ENCODE peak calls at places on chromosome 15, in four cellular contexts. T is K562, N is GM12864, M is astrocyte of the spinal cord. E is an unnamed sample.

GRCh38 chr15:49901867-49902775 is 216.9 kb downstream of the ATP8B4 start:
- DNase-seq in T (no peak), N (no peak), M (peak), E (no peak)

GRCh38 chr15:74443100-74443909 is 9.5 kb upstream of the SEMA7A start:
- DNase-seq in N (no peak), T (no peak), M (peak), E (no peak)

GRCh38 chr15:27238209-27238608 is 267.2 kb downstream of the GABRG3 start:
- DNase-seq in M (no peak), N (no peak), T (peak), E (no peak)

GRCh38 chr15:43258781-43259180 is 7.9 kb downstream of the TGM5 start:
- DNase-seq in N (no peak), T (no peak), M (no peak), E (no peak)

GRCh38 chr15:85047271-85047948 is 65.8 kb downstream of the PDE8A start:
- DNase-seq in N (no peak), M (peak), T (peak), E (peak)

GRCh38 chr15:71752604-71753289 is 57.6 kb upstream of the NR2E3 start:
- DNase-seq in N (no peak), T (no peak), M (peak), E (peak)

GRCh38 chr15:60086676-60087446 is 82.8 kb downstream of the FOXB1 start:
- DNase-seq in T (no peak), M (peak), N (no peak), E (no peak)

GRCh38 chr15:67413770-67414429 is 107.0 kb upstream of the C15orf61 start:
- DNase-seq in N (no peak), M (peak), T (peak), E (no peak)

GRCh38 chr15:101167366-101167790 is 84.5 kb downstream of the CHSY1 start:
- DNase-seq in N (no peak), M (peak), T (no peak), E (no peak)

GRCh38 chr15:70741107-70741511 is 22.2 kb downstream of the UACA start:
- DNase-seq in N (no peak), T (no peak), M (peak), E (no peak)

GRCh38 chr15:69044899-69045298 is 30.4 kb downstream of the NOX5 start:
- DNase-seq in T (no peak), N (no peak), M (peak), E (no peak)

GRCh38 chr15:70057931-70058641 is 39.6 kb downstream of the TLE3 start:
- DNase-seq in M (no peak), N (no peak), T (no peak), E (no peak)

GRCh38 chr15:53802672-53803071 is 43.2 kb upstream of the WDR72 start:
- DNase-seq in T (no peak), M (no peak), N (no peak), E (no peak)

GRCh38 chr15:30929064-30929669 is 25.5 kb downstream of the FAN1 start:
- DNase-seq in M (no peak), N (no peak), T (no peak), E (no peak)

GRCh38 chr15:92306662-92307061 is 87.0 kb upstream of the ST8SIA2 start:
- DNase-seq in N (no peak), T (peak), M (no peak), E (peak)

GRCh38 chr15:100919481-100920405 is 586 bp downstream of the LRRK1 start:
- DNase-seq in T (no peak), M (peak), N (no peak), E (peak)

GRCh38 chr15:64855206-64856000 is 13.7 kb downstream of the PLEKHO2 start:
- DNase-seq in M (no peak), T (no peak), N (no peak), E (no peak)

GRCh38 chr15:76285241-76285825 is 25.9 kb downstream of the ETFA start:
- DNase-seq in M (no peak), T (no peak), N (no peak), E (no peak)

GRCh38 chr15:32956006-32956405 is 238.2 kb downstream of the GREM1 start:
- DNase-seq in M (peak), T (peak), N (peak), E (peak)

GRCh38 chr15:76340198-76340801 is 3.7 kb downstream of the ISL2 start:
- DNase-seq in T (no peak), M (peak), N (no peak), E (peak)

GRCh38 chr15:25691544-25692430 is 171.3 kb downstream of the ATP10A start:
- DNase-seq in N (no peak), M (peak), T (no peak), E (no peak)

GRCh38 chr15:85639752-85640381 is 154.9 kb downstream of the KLHL25 start:
- DNase-seq in T (no peak), M (peak), N (no peak), E (no peak)

GRCh38 chr15:99454107-99454809 is 111.5 kb upstream of the MEF2A start:
- DNase-seq in M (no peak), T (no peak), N (no peak), E (peak)

GRCh38 chr15:71448688-71449114 is 333.4 kb downstream of the THSD4 start:
- DNase-seq in T (peak), M (peak), N (peak), E (peak)

GRCh38 chr15:81852826-81853225 is 193.0 kb downstream of the MEX3B start:
- DNase-seq in T (no peak), N (no peak), M (no peak), E (no peak)

GRCh38 chr15:84023636-84024035 is 211.9 kb upstream of the GOLGA6L4 start:
- DNase-seq in T (peak), M (no peak), N (peak), E (peak)

GRCh38 chr15:38563723-38564519 is 693 bp downstream of the RASGRP1 start:
- DNase-seq in N (no peak), T (peak), M (peak), E (peak)

GRCh38 chr15:32867313-32867626 is 149.5 kb downstream of the GREM1 start:
- DNase-seq in N (no peak), T (peak), M (peak), E (no peak)

GRCh38 chr15:81506071-81506470 is 132.1 kb upstream of the TMC3 start:
- DNase-seq in N (no peak), M (no peak), T (no peak), E (no peak)

GRCh38 chr15:74776851-74777768 is 4.8 kb upstream of the CSK start:
- DNase-seq in M (no peak), T (no peak), N (no peak), E (no peak)

GRCh38 chr15:81809543-81809942 is 236.3 kb downstream of the MEX3B start:
- DNase-seq in T (no peak), M (no peak), N (no peak), E (peak)

GRCh38 chr15:77851696-77852095 is 219.0 kb upstream of the LINGO1 start:
- DNase-seq in M (no peak), T (no peak), N (no peak), E (no peak)
- TF ChIP-seq CTCF in M (no peak), T (no peak), N (no peak), E (no peak)

DNA sequence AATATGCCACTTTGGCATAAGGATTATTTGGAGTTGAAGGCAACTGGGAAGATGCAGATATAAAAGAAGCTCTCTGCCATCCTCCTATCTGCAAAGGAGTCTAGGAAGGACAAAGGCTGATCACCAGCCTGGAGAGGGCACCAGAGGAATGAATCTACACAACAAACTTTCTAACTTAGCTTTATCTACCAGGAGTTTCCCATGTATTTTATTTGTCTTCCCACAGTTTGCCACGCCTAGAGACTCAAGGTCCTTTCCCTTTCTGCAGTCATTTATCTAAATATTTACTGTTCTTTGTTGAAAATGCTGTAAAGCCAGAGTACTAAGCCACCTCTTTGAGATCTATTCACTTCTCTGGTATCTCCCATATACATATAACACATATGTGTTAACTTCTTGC is 32.2 kb downstream of the GPR176 start:
- DNase-seq in T (no peak), M (peak), N (no peak), E (no peak)
- TF ChIP-seq CTCF in T (no peak), M (peak), N (peak), E (peak)

DNA sequence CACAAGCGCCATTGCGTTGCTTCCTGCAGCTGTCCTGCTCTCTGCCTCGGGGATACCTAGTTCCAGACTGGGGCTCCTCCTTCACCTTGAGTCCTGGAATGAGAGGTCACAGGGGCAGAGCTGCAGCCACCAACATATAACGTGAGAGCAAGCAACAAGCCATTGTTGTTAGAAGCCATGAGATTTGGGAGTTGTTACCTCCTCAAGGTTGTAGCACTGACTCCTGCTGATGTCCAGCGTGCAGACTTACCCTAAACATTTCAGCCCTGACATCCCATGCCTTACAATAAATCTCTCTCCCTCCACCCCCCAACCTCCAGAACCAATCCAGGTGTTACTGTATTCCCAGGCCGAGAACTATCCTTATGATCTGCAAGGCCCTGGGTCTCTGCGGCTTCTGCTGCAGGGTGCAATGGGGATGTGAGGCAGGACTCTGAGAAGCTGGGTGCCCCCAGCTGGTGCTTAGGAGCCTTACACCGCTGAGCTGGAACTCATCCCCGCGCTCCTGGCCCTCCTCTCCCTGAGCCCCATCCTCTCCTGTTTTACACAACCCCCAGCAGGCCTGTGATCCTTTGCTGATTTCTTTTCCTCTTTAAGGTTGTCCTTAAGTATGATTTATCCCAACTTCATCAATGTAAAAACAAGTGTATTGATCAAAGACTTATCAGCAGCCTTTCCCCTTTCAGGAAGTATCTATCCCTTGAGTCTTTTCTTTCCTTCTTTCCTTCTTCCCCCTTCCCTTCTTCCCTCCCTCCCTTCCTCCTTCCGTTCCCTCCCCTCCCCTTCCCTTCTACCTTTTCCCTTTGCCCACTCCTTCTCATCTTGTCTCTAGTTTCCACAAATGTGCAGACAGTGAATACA is 84.2 kb upstream of the ABHD2 start:
- DNase-seq in M (peak), N (no peak), T (peak), E (peak)
- TF ChIP-seq CTCF in M (peak), N (peak), T (peak), E (peak)

GRCh38 chr15:94611656-94612055 is 380.3 kb downstream of the MCTP2 start:
- DNase-seq in T (no peak), N (no peak), M (no peak), E (no peak)

GRCh38 chr15:94620632-94621031 is 389.3 kb downstream of the MCTP2 start:
- DNase-seq in M (no peak), T (no peak), N (no peak), E (no peak)

GRCh38 chr15:94610069-94610863 is 378.9 kb downstream of the MCTP2 start:
- DNase-seq in T (no peak), N (no peak), M (no peak), E (no peak)

DNA sequence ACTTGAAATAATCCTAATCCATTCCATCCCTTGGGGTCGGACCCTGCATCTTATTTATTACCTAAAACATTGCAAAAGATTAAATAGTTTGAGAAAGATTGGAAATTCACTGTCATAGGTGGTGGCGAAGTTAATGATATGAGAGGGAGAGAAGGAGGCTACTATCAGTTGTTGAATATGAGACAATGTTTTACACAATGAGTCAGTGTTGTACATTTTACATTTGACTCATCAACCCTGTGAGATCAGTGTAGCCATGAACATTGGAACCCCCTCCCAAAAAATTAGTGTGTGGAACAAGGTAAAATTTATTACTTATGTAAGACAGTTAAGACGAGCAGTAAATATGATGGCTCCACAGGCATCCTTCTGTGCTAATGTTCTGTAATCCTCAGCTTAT is 384.3 kb downstream of the MCTP2 start:
- DNase-seq in M (no peak), N (no peak), T (no peak), E (no peak)
- TF ChIP-seq CTCF in M (no peak), N (no peak), T (no peak), E (no peak)

GRCh38 chr15:65963911-65964482 is 94.7 kb downstream of the RAB11A start:
- DNase-seq in T (no peak), N (no peak), M (no peak), E (no peak)
- TF ChIP-seq CTCF in T (no peak), N (no peak), M (no peak), E (no peak)

GRCh38 chr15:28900892-28901586 is 15.3 kb downstream of the APBA2 start:
- DNase-seq in M (no peak), N (no peak), T (no peak), E (no peak)

GRCh38 chr15:28902856-28903255 is 17.1 kb downstream of the APBA2 start:
- DNase-seq in M (no peak), T (no peak), N (no peak), E (no peak)

GRCh38 chr15:28903555-28903954 is 17.8 kb downstream of the APBA2 start:
- DNase-seq in T (no peak), M (no peak), N (no peak), E (no peak)

GRCh38 chr15:28901587-28901980 is 15.8 kb downstream of the APBA2 start:
- DNase-seq in T (no peak), N (no peak), M (no peak), E (no peak)

DNA sequence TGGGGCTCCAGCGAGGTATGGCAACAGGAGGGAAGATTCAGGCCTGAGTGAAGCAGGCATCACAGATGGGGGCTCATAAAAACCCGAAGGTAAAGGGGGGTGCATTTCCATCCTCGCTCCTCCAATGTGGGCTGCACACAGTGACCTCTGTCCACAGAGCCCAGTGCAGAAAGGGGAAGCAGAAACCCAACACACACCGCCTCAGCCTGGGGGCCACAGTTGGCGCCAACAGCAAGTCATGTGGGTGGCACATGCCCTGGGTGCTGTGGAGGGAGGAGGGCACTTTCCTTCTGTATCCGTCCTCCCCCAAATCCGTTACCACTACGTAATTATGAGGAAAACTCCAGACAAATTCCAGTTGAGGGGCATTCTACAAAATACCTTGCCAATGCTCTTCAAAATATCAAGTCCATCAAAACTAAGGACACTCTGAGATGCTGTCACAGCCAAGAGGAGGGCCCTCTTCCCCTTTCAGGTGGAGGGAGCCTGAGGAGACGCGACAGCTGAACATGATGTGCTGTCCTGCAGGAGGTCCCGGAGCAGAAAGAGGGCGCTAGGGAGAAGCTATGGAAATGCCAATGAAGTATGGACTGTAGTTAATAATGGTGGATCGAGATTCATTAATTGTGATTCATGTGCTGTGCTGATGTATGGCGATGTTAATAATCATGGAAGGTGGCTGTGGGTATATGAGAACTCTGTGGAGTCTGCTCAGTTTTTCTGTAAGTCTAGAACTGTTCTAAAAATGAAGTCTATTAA is 16.4 kb downstream of the APBA2 start:
- DNase-seq in T (peak), M (no peak), N (no peak), E (peak)
- TF ChIP-seq CTCF in T (peak), M (no peak), N (no peak), E (peak)

GRCh38 chr15:35649575-35649974 is 103.6 kb upstream of the DPH6 start:
- DNase-seq in N (no peak), M (no peak), T (no peak), E (no peak)
- TF ChIP-seq CTCF in N (no peak), M (no peak), T (no peak), E (no peak)

DNA sequence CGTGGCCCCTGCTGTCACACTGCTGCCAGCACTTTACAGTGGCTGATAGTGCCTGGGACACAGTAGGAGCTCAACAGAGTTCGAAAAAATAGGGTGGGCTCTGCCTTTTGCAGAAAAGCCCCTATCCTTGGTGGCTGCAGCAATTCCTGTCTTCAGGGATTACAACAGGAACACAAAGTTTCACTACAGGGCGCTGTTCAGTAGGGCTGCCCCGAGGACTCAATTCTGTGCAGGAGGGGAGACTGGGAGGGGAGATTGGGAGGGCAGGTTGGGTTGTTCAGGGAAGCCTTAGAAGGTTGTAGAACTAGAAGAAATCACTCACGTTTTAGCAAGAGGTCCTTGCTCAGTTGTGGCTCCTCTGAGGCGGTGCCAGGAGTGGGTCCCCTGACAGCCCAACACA is 138.0 kb upstream of the TPM1 start:
- DNase-seq in N (no peak), T (no peak), M (no peak), E (no peak)
- TF ChIP-seq CTCF in N (no peak), T (no peak), M (peak), E (no peak)

GRCh38 chr15:41494190-41494921 is 682 bp downstream of the ITPKA start:
- DNase-seq in M (no peak), N (no peak), T (peak), E (peak)
- TF ChIP-seq CTCF in M (no peak), N (no peak), T (no peak), E (peak)

E was measured in WERI-Rb-1.